ENCODE peak calls at places on chromosomes 7 and 10, in seven cellular contexts. One of them, this sample, is unnamed.

GRCh38 chr10:29482591-29483421 is 152.0 kb downstream of the SVIL start:
- DNase-seq in memory B cell: no peak
- DNase-seq in KBM-7: peak
- DNase-seq in AG09319: no peak
- DNase-seq in IMR-90: peak
- DNase-seq in AG20443: peak
- DNase-seq in Kasumi-1: peak
- DNase-seq in this sample: no peak

GRCh38 chr10:89837173-89838001 is 136.0 kb downstream of the KIF20B start:
- DNase-seq in memory B cell: peak
- DNase-seq in KBM-7: no peak
- DNase-seq in AG09319: no peak
- DNase-seq in IMR-90: peak
- DNase-seq in AG20443: peak
- DNase-seq in Kasumi-1: no peak
- DNase-seq in this sample: no peak

GRCh38 chr7:69399038-69399800 is 199.1 kb upstream of the AUTS2 start:
- DNase-seq in memory B cell: no peak
- DNase-seq in KBM-7: no peak
- DNase-seq in AG09319: no peak
- DNase-seq in IMR-90: no peak
- DNase-seq in AG20443: peak
- DNase-seq in Kasumi-1: no peak
- DNase-seq in this sample: peak

GRCh38 chr7:142733271-142733670 is 16.0 kb upstream of the PRSS1 start:
- DNase-seq in memory B cell: no peak
- DNase-seq in KBM-7: no peak
- DNase-seq in AG09319: no peak
- DNase-seq in IMR-90: no peak
- DNase-seq in AG20443: no peak
- DNase-seq in Kasumi-1: no peak
- DNase-seq in this sample: no peak

GRCh38 chr10:124106241-124106905 is 13.0 kb upstream of the CHST15 start:
- DNase-seq in memory B cell: no peak
- DNase-seq in KBM-7: no peak
- DNase-seq in AG09319: peak
- DNase-seq in IMR-90: peak
- DNase-seq in AG20443: peak
- DNase-seq in Kasumi-1: no peak
- DNase-seq in this sample: no peak

GRCh38 chr10:132788180-132788830 is 2.4 kb upstream of the NKX6-2 start:
- DNase-seq in memory B cell: no peak
- DNase-seq in KBM-7: no peak
- DNase-seq in AG09319: no peak
- DNase-seq in IMR-90: peak
- DNase-seq in AG20443: peak
- DNase-seq in Kasumi-1: no peak
- DNase-seq in this sample: no peak

GRCh38 chr10:58266826-58267712 is 625 bp downstream of the IPMK start:
- DNase-seq in memory B cell: peak
- DNase-seq in KBM-7: peak
- DNase-seq in AG09319: peak
- DNase-seq in IMR-90: peak
- DNase-seq in AG20443: peak
- DNase-seq in Kasumi-1: peak
- DNase-seq in this sample: peak

GRCh38 chr7:99108615-99109014 is 35.3 kb downstream of the SMURF1 start:
- DNase-seq in memory B cell: no peak
- DNase-seq in KBM-7: no peak
- DNase-seq in AG09319: no peak
- DNase-seq in IMR-90: peak
- DNase-seq in AG20443: peak
- DNase-seq in Kasumi-1: no peak
- DNase-seq in this sample: no peak

GRCh38 chr10:58240531-58240930 is 27.2 kb downstream of the IPMK start:
- DNase-seq in memory B cell: no peak
- DNase-seq in KBM-7: no peak
- DNase-seq in AG09319: no peak
- DNase-seq in IMR-90: no peak
- DNase-seq in AG20443: no peak
- DNase-seq in Kasumi-1: no peak
- DNase-seq in this sample: no peak

GRCh38 chr7:91164948-91165845 is 99.0 kb upstream of the FZD1 start:
- DNase-seq in memory B cell: peak
- DNase-seq in KBM-7: peak
- DNase-seq in AG09319: peak
- DNase-seq in IMR-90: peak
- DNase-seq in AG20443: peak
- DNase-seq in Kasumi-1: peak
- DNase-seq in this sample: no peak

GRCh38 chr10:43771675-43772074 is 123.0 kb upstream of the ZNF32 start:
- DNase-seq in memory B cell: no peak
- DNase-seq in KBM-7: no peak
- DNase-seq in AG09319: no peak
- DNase-seq in IMR-90: no peak
- DNase-seq in AG20443: no peak
- DNase-seq in Kasumi-1: no peak
- DNase-seq in this sample: no peak